ENCODE peak calls at places on chromosomes 1 and 21, in four cellular contexts. V, B, Y and D are unnamed samples.

GRCh38 chr1:203126866-203127671 is 457 bp upstream of the ADORA1 start:
- DNase-seq in V (no peak), B (no peak), Y (peak), D (no peak)

GRCh38 chr1:99496067-99496466 is 149.8 kb upstream of the PALMD start:
- DNase-seq in V (no peak), B (no peak), Y (no peak), D (no peak)

GRCh38 chr1:47207811-47208373 is 18.1 kb upstream of the PDZK1IP1 start:
- DNase-seq in V (no peak), B (no peak), Y (no peak), D (no peak)

GRCh38 chr1:241499910-241500309 is 19.6 kb downstream of the FH start:
- DNase-seq in V (peak), B (peak), Y (no peak), D (no peak)

GRCh38 chr1:52913014-52913413 is 8.5 kb downstream of the ECHDC2 start:
- DNase-seq in V (no peak), B (no peak), Y (no peak), D (no peak)

GRCh38 chr1:93964777-93965200 is 55.6 kb upstream of the GCLM start:
- DNase-seq in V (peak), B (peak), Y (no peak), D (no peak)

GRCh38 chr1:13700521-13701273 is 709 bp downstream of the PRDM2 start:
- DNase-seq in V (peak), B (no peak), Y (peak), D (no peak)

GRCh38 chr1:21569820-21570527 is 60.8 kb downstream of the ALPL start:
- DNase-seq in V (no peak), B (peak), Y (no peak), D (no peak)

GRCh38 chr1:27071049-27071416 is 58.4 kb upstream of the TENT5B start:
- DNase-seq in V (no peak), B (no peak), Y (no peak), D (no peak)

GRCh38 chr1:66725885-66726665 is 26.2 kb upstream of the DYNLT5 start:
- DNase-seq in V (peak), B (peak), Y (peak), D (peak)

GRCh38 chr1:53737648-53738204 is 1.2 kb downstream of the GLIS1 start:
- DNase-seq in V (no peak), B (no peak), Y (peak), D (no peak)

GRCh38 chr1:58815069-58815679 is 31.3 kb upstream of the JUN start:
- DNase-seq in V (peak), B (peak), Y (peak), D (peak)

GRCh38 chr1:190172636-190173410 is 304.8 kb downstream of the BRINP3 start:
- DNase-seq in V (no peak), B (no peak), Y (no peak), D (no peak)

GRCh38 chr1:160438320-160438918 is 38.1 kb downstream of the VANGL2 start:
- DNase-seq in V (peak), B (no peak), Y (no peak), D (no peak)

GRCh38 chr1:193183019-193183643 is 3.3 kb downstream of the B3GALT2 start:
- DNase-seq in V (peak), B (peak), Y (no peak), D (peak)

GRCh38 chr1:56509713-56510641 is 69.4 kb downstream of the PLPP3 start:
- DNase-seq in V (peak), B (peak), Y (no peak), D (no peak)

GRCh38 chr1:15709226-15709625 is 25.1 kb downstream of the PLEKHM2 start:
- DNase-seq in V (no peak), B (no peak), Y (no peak), D (no peak)

GRCh38 chr1:147273409-147274307 is 31.2 kb downstream of the CHD1L start:
- DNase-seq in V (peak), B (peak), Y (no peak), D (peak)

GRCh38 chr1:166972827-166973226 is 2.5 kb downstream of the ILDR2 start:
- DNase-seq in V (no peak), B (no peak), Y (no peak), D (no peak)

GRCh38 chr1:166969074-166969677 is 6.2 kb downstream of the ILDR2 start:
- DNase-seq in V (no peak), B (no peak), Y (no peak), D (no peak)

GRCh38 chr1:166974647-166975345 is 544 bp downstream of the ILDR2 start:
- DNase-seq in V (no peak), B (no peak), Y (no peak), D (no peak)

GRCh38 chr1:166971252-166971651 is 4.1 kb downstream of the ILDR2 start:
- DNase-seq in V (no peak), B (no peak), Y (no peak), D (no peak)

DNA sequence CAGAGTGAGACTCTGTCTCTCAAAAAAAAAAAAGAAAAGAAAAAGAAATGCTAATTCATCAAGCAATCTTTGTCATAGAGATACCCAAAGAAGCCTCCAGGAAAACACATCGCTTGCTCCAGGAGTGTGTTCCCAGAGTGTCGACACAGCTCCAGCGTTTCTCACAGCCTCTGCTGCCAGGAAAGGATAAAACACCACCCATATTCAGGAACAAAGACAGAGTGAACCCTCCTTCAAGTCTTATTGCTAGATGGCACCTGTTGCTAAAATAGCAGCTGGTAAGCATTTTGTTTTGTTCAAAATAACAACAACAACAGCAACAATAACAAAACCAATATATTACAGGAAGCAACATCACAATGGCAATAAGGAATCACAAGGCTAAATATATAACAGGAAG is 3.1 kb downstream of the ILDR2 start:
- DNase-seq in V (no peak), B (no peak), Y (no peak), D (no peak)
- TF ChIP-seq FOSL1 in V (no peak), B (no peak), Y (no peak), D (no peak)

GRCh38 chr1:30822966-30823581 is 65.5 kb upstream of the LAPTM5 start:
- DNase-seq in V (no peak), B (no peak), Y (no peak), D (no peak)
- TF ChIP-seq JUND in V (no peak), B (no peak), Y (no peak), D (no peak)

GRCh38 chr1:24393892-24394291 is 19.7 kb downstream of the STPG1 start:
- DNase-seq in V (no peak), B (no peak), Y (peak), D (no peak)
- H3K9ac ChIP-seq in V (no peak), B (no peak), Y (no peak), D (peak)

GRCh38 chr1:212512731-212513559 is 80.2 kb downstream of the NENF start:
- DNase-seq in V (no peak), B (no peak), Y (no peak), D (peak)

GRCh38 chr1:212515329-212515760 is 82.6 kb downstream of the NENF start:
- DNase-seq in V (no peak), B (no peak), Y (no peak), D (no peak)

GRCh38 chr1:212513586-212513985 is 80.9 kb downstream of the NENF start:
- DNase-seq in V (no peak), B (no peak), Y (no peak), D (peak)

GRCh38 chr1:212514782-212515181 is 82.1 kb downstream of the NENF start:
- DNase-seq in V (no peak), B (no peak), Y (peak), D (no peak)

DNA sequence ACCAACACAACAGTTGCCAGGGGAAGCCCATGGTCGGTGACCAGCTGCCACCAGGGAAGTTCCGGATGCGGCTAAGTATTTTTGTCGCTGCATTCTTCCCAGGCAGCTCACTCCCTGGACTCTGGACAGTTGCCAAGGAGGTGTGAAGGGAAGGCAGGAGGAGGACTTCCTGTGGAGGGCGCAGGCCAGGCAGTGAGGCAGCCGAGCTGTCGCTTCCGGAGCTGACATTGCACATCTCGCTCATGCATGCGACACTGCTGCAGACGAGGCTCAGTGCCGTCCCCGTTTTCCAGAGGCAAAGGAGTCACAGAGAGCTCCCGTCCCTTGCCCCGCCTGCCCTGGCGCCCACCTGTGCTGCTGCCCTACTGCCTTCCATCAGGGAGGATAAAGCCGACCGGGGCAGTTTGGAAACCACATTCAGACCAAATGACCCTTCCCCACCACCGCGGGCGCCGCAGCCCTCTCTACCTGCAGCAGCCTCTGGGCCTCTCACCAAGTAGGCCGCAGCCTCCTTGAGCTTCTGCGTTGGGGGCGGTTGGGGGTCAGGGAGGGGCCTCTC is 81.4 kb downstream of the NENF start:
- DNase-seq in V (peak), B (peak), Y (peak), D (peak)
- TF ChIP-seq FOSL1 in V (peak), B (no peak), Y (no peak), D (no peak)

GRCh38 chr1:104195395-104195794 is 445.7 kb downstream of the AMY1C start:
- DNase-seq in V (no peak), B (peak), Y (no peak), D (no peak)
- TF ChIP-seq JUND in V (no peak), B (no peak), Y (no peak), D (no peak)

DNA sequence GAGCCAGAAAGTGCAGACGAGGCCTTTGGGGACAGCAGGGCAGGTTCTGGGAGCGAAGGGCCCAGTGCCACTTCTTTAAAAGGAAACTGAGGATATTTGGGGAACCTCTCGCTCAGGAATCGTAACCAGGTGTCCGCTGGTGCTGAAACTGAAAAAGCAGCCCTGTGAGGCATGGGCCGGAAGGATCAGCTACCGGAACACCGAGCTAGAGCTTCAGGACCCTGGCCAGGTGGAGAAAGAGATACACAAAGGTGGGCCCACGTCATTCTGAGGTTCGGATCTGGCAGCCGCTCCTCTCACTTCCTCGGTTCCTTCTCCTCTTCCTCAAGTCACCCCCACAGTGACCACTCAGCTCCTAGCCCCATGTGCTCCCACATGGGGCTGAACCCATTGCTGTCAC is 18.1 kb downstream of the MX2 start:
- DNase-seq in V (no peak), B (no peak), Y (no peak), D (no peak)
- H3K9ac ChIP-seq in V (no peak), B (no peak), Y (no peak), D (no peak)

GRCh38 chr1:208420696-208421095 is 176.5 kb upstream of the PLXNA2 start:
- DNase-seq in V (no peak), B (no peak), Y (no peak), D (no peak)

GRCh38 chr1:208418667-208419066 is 174.5 kb upstream of the PLXNA2 start:
- DNase-seq in V (no peak), B (no peak), Y (no peak), D (no peak)

GRCh38 chr1:208420021-208420420 is 175.8 kb upstream of the PLXNA2 start:
- DNase-seq in V (no peak), B (no peak), Y (no peak), D (no peak)

GRCh38 chr1:208423522-208423921 is 179.3 kb upstream of the PLXNA2 start:
- DNase-seq in V (no peak), B (no peak), Y (no peak), D (no peak)

GRCh38 chr1:208421511-208421910 is 177.3 kb upstream of the PLXNA2 start:
- DNase-seq in V (no peak), B (no peak), Y (no peak), D (no peak)
- TF ChIP-seq FOSL1 in V (no peak), B (no peak), Y (no peak), D (no peak)

DNA sequence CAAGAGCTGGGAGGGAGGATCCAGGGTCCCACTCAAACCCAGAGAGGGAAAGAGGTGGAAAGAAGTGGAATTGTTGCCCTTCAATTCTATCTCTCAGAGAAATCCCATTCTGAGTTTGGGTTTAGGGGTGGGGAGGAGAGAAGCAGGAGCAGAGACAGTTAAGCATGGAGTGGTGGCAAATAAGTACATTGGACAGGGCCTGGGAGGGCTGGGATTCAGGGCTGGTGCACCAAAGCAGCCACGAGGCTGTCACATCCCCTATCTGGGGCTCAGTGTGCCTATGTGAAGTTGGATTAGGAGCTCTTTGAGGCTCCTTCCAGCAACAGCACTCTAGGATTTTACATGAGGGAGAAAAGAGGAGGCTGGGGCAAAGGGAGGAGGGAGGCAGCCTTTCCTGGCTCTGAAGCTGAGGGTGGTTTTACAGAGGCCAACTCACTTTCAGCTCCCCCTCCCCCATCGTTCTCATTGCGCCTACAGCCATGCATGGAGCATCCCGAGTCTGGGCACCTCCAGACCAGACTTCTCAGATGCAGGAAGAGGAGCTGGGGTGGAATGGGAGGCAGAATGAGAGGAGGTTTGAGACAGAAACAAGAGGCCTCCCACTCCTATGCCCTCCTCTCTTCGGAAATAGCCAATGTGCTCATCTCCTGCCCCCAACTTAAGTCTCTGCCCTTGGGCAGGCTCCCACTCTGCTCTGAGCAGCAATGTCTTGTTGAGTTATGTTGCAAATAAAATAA is 3.0 kb upstream of the SYT6 start:
- DNase-seq in V (no peak), B (no peak), Y (no peak), D (no peak)
- TF ChIP-seq JUND in V (no peak), B (no peak), Y (no peak), D (no peak)

GRCh38 chr1:150514913-150515327 is 632 bp upstream of the FALEC start:
- DNase-seq in V (no peak), B (no peak), Y (no peak), D (no peak)
- H3K9ac ChIP-seq in V (peak), B (peak), Y (no peak), D (peak)

DNA sequence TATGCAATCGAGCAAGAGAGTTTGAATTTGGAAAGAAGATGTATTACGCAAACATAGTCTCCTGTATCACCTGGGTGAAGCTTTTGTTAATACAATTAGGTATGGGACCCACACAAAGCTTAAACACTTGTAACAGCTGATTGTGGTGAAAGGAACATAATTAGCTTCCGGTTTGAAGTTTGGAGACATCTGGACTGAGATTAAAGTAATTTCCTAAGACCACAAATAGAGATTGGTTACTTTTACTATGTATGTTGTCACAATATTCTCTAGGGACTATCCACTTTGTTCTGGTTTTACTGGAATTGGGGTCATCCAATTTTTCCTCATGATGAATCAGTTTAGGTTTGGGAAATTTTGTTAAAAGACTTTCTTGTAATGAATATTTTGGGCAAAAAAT is 71.7 kb upstream of the SAMSN1 start:
- DNase-seq in V (no peak), B (no peak), Y (no peak), D (no peak)
- TF ChIP-seq FOSL1 in V (no peak), B (no peak), Y (no peak), D (no peak)